ENCODE peak calls at places on chromosomes 1 and 21, in ten cellular contexts. One of them, this sample, is unnamed.

GRCh38 chr1:46804926-46805325 is 6.1 kb downstream of the CYP4B1 start:
- DNase-seq in vagina: no peak
- DNase-seq in endothelial cell of umbilical vein: no peak
- DNase-seq in breast epithelium: no peak
- DNase-seq in spleen: no peak
- DNase-seq in transverse colon: no peak
- DNase-seq in suprapubic skin: peak
- DNase-seq in HepG2: no peak
- DNase-seq in stomach: no peak
- DNase-seq in prostate gland: no peak
- DNase-seq in this sample: no peak

GRCh38 chr1:92259350-92259749 is 39.4 kb downstream of the GLMN start:
- DNase-seq in transverse colon: no peak
- DNase-seq in breast epithelium: no peak
- DNase-seq in vagina: no peak
- DNase-seq in prostate gland: no peak
- DNase-seq in HepG2: no peak
- DNase-seq in suprapubic skin: no peak
- DNase-seq in endothelial cell of umbilical vein: no peak
- DNase-seq in spleen: no peak
- DNase-seq in stomach: no peak
- DNase-seq in this sample: no peak

GRCh38 chr21:45977396-45977795 is 4.2 kb upstream of the COL6A1 start:
- DNase-seq in HepG2: no peak
- DNase-seq in vagina: no peak
- DNase-seq in endothelial cell of umbilical vein: no peak
- DNase-seq in stomach: peak
- DNase-seq in prostate gland: no peak
- DNase-seq in spleen: peak
- DNase-seq in suprapubic skin: no peak
- DNase-seq in breast epithelium: no peak
- DNase-seq in transverse colon: peak
- DNase-seq in this sample: peak

GRCh38 chr1:42173155-42173933 is 8.8 kb upstream of the GUCA2A start:
- DNase-seq in HepG2: peak
- DNase-seq in suprapubic skin: no peak
- DNase-seq in spleen: peak
- DNase-seq in endothelial cell of umbilical vein: peak
- DNase-seq in breast epithelium: no peak
- DNase-seq in prostate gland: peak
- DNase-seq in stomach: peak
- DNase-seq in vagina: no peak
- DNase-seq in transverse colon: peak
- DNase-seq in this sample: peak

GRCh38 chr21:22421416-22422190 is 1423.4 kb downstream of the NCAM2 start:
- DNase-seq in prostate gland: no peak
- DNase-seq in breast epithelium: no peak
- DNase-seq in HepG2: no peak
- DNase-seq in suprapubic skin: no peak
- DNase-seq in spleen: no peak
- DNase-seq in vagina: no peak
- DNase-seq in transverse colon: no peak
- DNase-seq in stomach: no peak
- DNase-seq in endothelial cell of umbilical vein: no peak
- DNase-seq in this sample: no peak

GRCh38 chr1:109197163-109198042 is 16.3 kb upstream of the SARS1 start:
- DNase-seq in breast epithelium: no peak
- DNase-seq in vagina: no peak
- DNase-seq in suprapubic skin: no peak
- DNase-seq in endothelial cell of umbilical vein: peak
- DNase-seq in stomach: no peak
- DNase-seq in prostate gland: no peak
- DNase-seq in spleen: no peak
- DNase-seq in transverse colon: no peak
- DNase-seq in HepG2: peak
- DNase-seq in this sample: no peak

GRCh38 chr1:55311057-55311631 is 96.0 kb upstream of the USP24 start:
- DNase-seq in transverse colon: no peak
- DNase-seq in suprapubic skin: no peak
- DNase-seq in spleen: no peak
- DNase-seq in HepG2: no peak
- DNase-seq in stomach: no peak
- DNase-seq in breast epithelium: no peak
- DNase-seq in endothelial cell of umbilical vein: no peak
- DNase-seq in vagina: no peak
- DNase-seq in prostate gland: no peak
- DNase-seq in this sample: no peak

GRCh38 chr1:91844862-91845528 is 41.0 kb downstream of the TGFBR3 start:
- DNase-seq in stomach: peak
- DNase-seq in HepG2: peak
- DNase-seq in prostate gland: peak
- DNase-seq in endothelial cell of umbilical vein: peak
- DNase-seq in transverse colon: no peak
- DNase-seq in vagina: peak
- DNase-seq in spleen: no peak
- DNase-seq in breast epithelium: no peak
- DNase-seq in suprapubic skin: no peak
- DNase-seq in this sample: peak

GRCh38 chr1:240506176-240506575 is 105.8 kb downstream of the GREM2 start:
- DNase-seq in spleen: no peak
- DNase-seq in endothelial cell of umbilical vein: no peak
- DNase-seq in vagina: no peak
- DNase-seq in stomach: no peak
- DNase-seq in transverse colon: no peak
- DNase-seq in HepG2: no peak
- DNase-seq in breast epithelium: no peak
- DNase-seq in suprapubic skin: no peak
- DNase-seq in prostate gland: no peak
- DNase-seq in this sample: no peak

GRCh38 chr1:6248798-6249731 is 5.1 kb downstream of the HES3 start:
- DNase-seq in prostate gland: no peak
- DNase-seq in spleen: no peak
- DNase-seq in endothelial cell of umbilical vein: no peak
- DNase-seq in vagina: no peak
- DNase-seq in transverse colon: no peak
- DNase-seq in suprapubic skin: no peak
- DNase-seq in HepG2: no peak
- DNase-seq in breast epithelium: no peak
- DNase-seq in stomach: no peak
- DNase-seq in this sample: no peak

GRCh38 chr21:15084668-15085067 is 19.9 kb upstream of the NRIP1 start:
- DNase-seq in prostate gland: no peak
- DNase-seq in transverse colon: no peak
- DNase-seq in spleen: no peak
- DNase-seq in breast epithelium: no peak
- DNase-seq in HepG2: peak
- DNase-seq in endothelial cell of umbilical vein: no peak
- DNase-seq in vagina: no peak
- DNase-seq in suprapubic skin: no peak
- DNase-seq in stomach: peak
- DNase-seq in this sample: no peak

GRCh38 chr1:5980314-5981008 is 11.8 kb downstream of the NPHP4 start:
- DNase-seq in breast epithelium: no peak
- DNase-seq in endothelial cell of umbilical vein: no peak
- DNase-seq in suprapubic skin: no peak
- DNase-seq in HepG2: no peak
- DNase-seq in stomach: no peak
- DNase-seq in vagina: no peak
- DNase-seq in spleen: peak
- DNase-seq in transverse colon: no peak
- DNase-seq in prostate gland: no peak
- DNase-seq in this sample: peak

DNA sequence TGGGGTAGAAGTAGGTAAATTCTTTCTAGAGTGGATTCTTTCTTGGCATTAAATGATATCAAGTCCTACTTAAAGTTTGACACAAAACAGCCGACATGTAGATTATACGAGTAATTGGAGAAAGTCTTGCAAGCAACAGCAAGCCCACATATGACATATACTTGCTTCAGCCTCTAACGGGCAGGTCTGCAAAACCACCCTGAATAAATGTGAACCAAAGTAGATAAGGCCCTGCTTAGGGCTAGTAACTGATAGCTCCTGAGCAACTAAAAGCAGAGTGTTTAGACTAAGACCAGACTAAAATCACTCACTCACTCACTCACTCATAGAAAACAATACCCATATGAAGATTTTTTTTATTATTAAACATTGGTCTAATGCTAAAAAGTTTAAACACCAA is 203.1 kb downstream of the LTN1 start:
- DNase-seq in vagina: no peak
- DNase-seq in suprapubic skin: no peak
- DNase-seq in transverse colon: no peak
- DNase-seq in endothelial cell of umbilical vein: no peak
- DNase-seq in prostate gland: no peak
- DNase-seq in spleen: no peak
- DNase-seq in breast epithelium: no peak
- DNase-seq in stomach: no peak
- DNase-seq in HepG2: no peak
- DNase-seq in this sample: no peak
- H3K4me3 ChIP-seq in vagina: no peak
- H3K4me3 ChIP-seq in suprapubic skin: no peak
- H3K4me3 ChIP-seq in transverse colon: no peak
- H3K4me3 ChIP-seq in endothelial cell of umbilical vein: no peak
- H3K4me3 ChIP-seq in prostate gland: no peak
- H3K4me3 ChIP-seq in spleen: no peak
- H3K4me3 ChIP-seq in breast epithelium: no peak
- H3K4me3 ChIP-seq in stomach: no peak
- H3K4me3 ChIP-seq in HepG2: no peak
- H3K4me3 ChIP-seq in this sample: no peak

GRCh38 chr1:188652678-188653077 is 1823.9 kb downstream of the PLA2G4A start:
- DNase-seq in endothelial cell of umbilical vein: peak
- DNase-seq in vagina: no peak
- DNase-seq in spleen: no peak
- DNase-seq in suprapubic skin: no peak
- DNase-seq in HepG2: no peak
- DNase-seq in prostate gland: no peak
- DNase-seq in breast epithelium: no peak
- DNase-seq in transverse colon: no peak
- DNase-seq in stomach: no peak
- DNase-seq in this sample: no peak
- TF ChIP-seq POLR2AphosphoS5 in endothelial cell of umbilical vein: peak
- TF ChIP-seq POLR2AphosphoS5 in vagina: no peak
- TF ChIP-seq POLR2AphosphoS5 in spleen: no peak
- TF ChIP-seq POLR2AphosphoS5 in suprapubic skin: no peak
- TF ChIP-seq POLR2AphosphoS5 in HepG2: no peak
- TF ChIP-seq POLR2AphosphoS5 in prostate gland: no peak
- TF ChIP-seq POLR2AphosphoS5 in breast epithelium: no peak
- TF ChIP-seq POLR2AphosphoS5 in transverse colon: no peak
- TF ChIP-seq POLR2AphosphoS5 in stomach: no peak
- TF ChIP-seq POLR2AphosphoS5 in this sample: no peak

GRCh38 chr1:23799255-23799569 is 1.3 kb downstream of the GALE start:
- DNase-seq in transverse colon: no peak
- DNase-seq in breast epithelium: no peak
- DNase-seq in vagina: no peak
- DNase-seq in stomach: no peak
- DNase-seq in HepG2: no peak
- DNase-seq in suprapubic skin: no peak
- DNase-seq in spleen: no peak
- DNase-seq in prostate gland: no peak
- DNase-seq in endothelial cell of umbilical vein: no peak
- DNase-seq in this sample: no peak

GRCh38 chr1:23798662-23799142 is 1.9 kb downstream of the GALE start:
- DNase-seq in endothelial cell of umbilical vein: no peak
- DNase-seq in breast epithelium: no peak
- DNase-seq in HepG2: no peak
- DNase-seq in stomach: peak
- DNase-seq in prostate gland: no peak
- DNase-seq in spleen: peak
- DNase-seq in transverse colon: peak
- DNase-seq in vagina: no peak
- DNase-seq in suprapubic skin: no peak
- DNase-seq in this sample: no peak

GRCh38 chr1:23801338-23801748 is 789 bp upstream of the GALE start:
- DNase-seq in HepG2: no peak
- DNase-seq in endothelial cell of umbilical vein: no peak
- DNase-seq in prostate gland: no peak
- DNase-seq in breast epithelium: no peak
- DNase-seq in vagina: no peak
- DNase-seq in transverse colon: peak
- DNase-seq in spleen: peak
- DNase-seq in suprapubic skin: no peak
- DNase-seq in stomach: peak
- DNase-seq in this sample: no peak

GRCh38 chr1:23800396-23801337 is at the start of gene GALE:
- DNase-seq in transverse colon: peak
- DNase-seq in prostate gland: peak
- DNase-seq in vagina: no peak
- DNase-seq in breast epithelium: peak
- DNase-seq in suprapubic skin: peak
- DNase-seq in stomach: peak
- DNase-seq in endothelial cell of umbilical vein: peak
- DNase-seq in spleen: peak
- DNase-seq in HepG2: peak
- DNase-seq in this sample: peak

DNA sequence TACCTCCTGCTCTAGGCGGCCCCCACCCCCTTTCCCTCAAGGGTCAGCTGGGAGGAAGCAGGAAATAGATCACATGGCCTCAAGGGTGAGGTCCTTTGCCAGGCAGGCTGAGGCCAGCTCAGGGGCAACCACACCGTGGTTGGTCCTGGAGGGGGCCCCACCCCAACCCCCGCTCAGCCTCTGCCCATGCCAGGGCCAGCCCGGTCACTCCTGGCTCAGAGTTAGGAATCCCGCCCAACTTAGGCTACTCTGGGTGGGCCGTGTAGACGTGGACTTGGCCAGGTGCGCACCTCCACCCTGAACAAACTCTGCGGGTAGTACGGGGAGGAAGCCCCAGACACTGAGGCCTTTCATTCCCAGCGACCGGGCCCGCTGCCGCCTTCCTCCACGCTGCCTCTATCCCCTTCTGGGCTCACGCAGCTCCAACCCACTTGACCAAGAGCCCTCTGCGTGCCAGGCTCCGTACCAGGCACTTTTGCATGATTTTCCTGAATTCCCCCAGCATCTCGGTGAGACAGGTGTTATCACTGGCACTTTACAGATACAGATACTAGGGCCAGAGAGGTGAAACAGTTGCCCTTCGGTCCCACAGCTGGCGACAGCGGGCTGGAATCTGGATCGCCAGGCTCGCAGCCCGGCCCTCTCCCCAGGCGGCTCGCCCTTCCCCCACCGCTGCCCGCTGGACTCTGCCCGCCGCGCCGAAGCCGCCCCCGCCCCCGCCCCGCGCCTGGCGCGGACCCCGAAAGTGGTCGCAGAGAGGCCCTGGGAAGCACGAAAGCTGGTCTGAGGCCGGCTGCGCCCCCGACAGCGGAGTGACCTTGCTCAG is 771 bp downstream of the GALE start:
- DNase-seq in vagina: no peak
- DNase-seq in spleen: peak
- DNase-seq in transverse colon: peak
- DNase-seq in prostate gland: peak
- DNase-seq in stomach: peak
- DNase-seq in HepG2: peak
- DNase-seq in suprapubic skin: no peak
- DNase-seq in endothelial cell of umbilical vein: peak
- DNase-seq in breast epithelium: peak
- DNase-seq in this sample: no peak
- TF ChIP-seq POLR2A in vagina: peak
- TF ChIP-seq POLR2A in spleen: no peak
- TF ChIP-seq POLR2A in transverse colon: peak
- TF ChIP-seq POLR2A in prostate gland: peak
- TF ChIP-seq POLR2A in stomach: no peak
- TF ChIP-seq POLR2A in HepG2: peak
- TF ChIP-seq POLR2A in suprapubic skin: no peak
- TF ChIP-seq POLR2A in endothelial cell of umbilical vein: peak
- TF ChIP-seq POLR2A in breast epithelium: no peak
- TF ChIP-seq POLR2A in this sample: no peak

GRCh38 chr1:236502579-236502971 is 21.2 kb upstream of the LGALS8 start:
- DNase-seq in prostate gland: no peak
- DNase-seq in spleen: no peak
- DNase-seq in transverse colon: no peak
- DNase-seq in suprapubic skin: no peak
- DNase-seq in breast epithelium: no peak
- DNase-seq in HepG2: peak
- DNase-seq in endothelial cell of umbilical vein: peak
- DNase-seq in vagina: no peak
- DNase-seq in stomach: no peak
- DNase-seq in this sample: no peak
- H3K4me3 ChIP-seq in prostate gland: no peak
- H3K4me3 ChIP-seq in spleen: no peak
- H3K4me3 ChIP-seq in transverse colon: no peak
- H3K4me3 ChIP-seq in suprapubic skin: peak
- H3K4me3 ChIP-seq in breast epithelium: no peak
- H3K4me3 ChIP-seq in HepG2: no peak
- H3K4me3 ChIP-seq in endothelial cell of umbilical vein: no peak
- H3K4me3 ChIP-seq in vagina: peak
- H3K4me3 ChIP-seq in stomach: peak
- H3K4me3 ChIP-seq in this sample: no peak